ENCODE peak calls at places on chromosomes 6 and 20, in nine cellular contexts. R is progenitor cell of endocrine pancreas; L is iPS DF 19.7; W is hippocampal formation; O is SW 1271; K is activated T-cell treated with anti-CD3 and anti-CD28 coated beads, Interleukin-2, amount 50 U/mL, for 72 hours; U is CD8-positive, alpha-beta memory T cell; F is gastrocnemius medialis; V is BJ. H is an unnamed sample.

GRCh38 chr6:42236030-42236429 is 18.4 kb upstream of the MRPS10 start:
- DNase-seq in R (no peak), L (no peak), W (no peak), O (no peak), K (no peak), U (no peak), F (no peak), V (no peak), H (no peak)

GRCh38 chr6:116393430-116393829 is 22.7 kb downstream of the DSE start:
- DNase-seq in R (no peak), L (no peak), W (no peak), O (no peak), K (no peak), U (no peak), F (no peak), V (no peak), H (no peak)

GRCh38 chr20:19710336-19710721 is 47.7 kb upstream of the RIN2 start:
- DNase-seq in R (no peak), L (no peak), W (no peak), O (no peak), K (no peak), U (no peak), F (no peak), V (no peak), H (no peak)

GRCh38 chr20:35562541-35563110 is 20.7 kb downstream of the ERGIC3 start:
- DNase-seq in R (no peak), L (no peak), W (no peak), O (no peak), K (no peak), U (no peak), F (no peak), V (no peak), H (no peak)

GRCh38 chr6:39251406-39251805 is 22.1 kb upstream of the KCNK5 start:
- DNase-seq in R (no peak), L (no peak), W (no peak), O (no peak), K (no peak), U (no peak), F (no peak), V (no peak), H (no peak)

GRCh38 chr6:38239719-38240451 is 399.8 kb downstream of the BTBD9 start:
- DNase-seq in R (no peak), L (no peak), W (no peak), O (no peak), K (no peak), U (no peak), F (no peak), V (no peak), H (no peak)

GRCh38 chr6:40806479-40806878 is 219.3 kb upstream of the LRFN2 start:
- DNase-seq in R (no peak), L (no peak), W (no peak), O (no peak), K (no peak), U (no peak), F (no peak), V (no peak), H (no peak)

GRCh38 chr6:3542032-3542640 is 85.3 kb upstream of the SLC22A23 start:
- DNase-seq in R (no peak), L (no peak), W (no peak), O (no peak), K (no peak), U (no peak), F (no peak), V (no peak), H (no peak)

GRCh38 chr6:27101824-27102223 is 145.7 kb upstream of the PRSS16 start:
- DNase-seq in R (no peak), L (no peak), W (no peak), O (no peak), K (no peak), U (no peak), F (no peak), V (no peak), H (no peak)

GRCh38 chr6:17863971-17864754 is 123.3 kb downstream of the KIF13A start:
- DNase-seq in R (no peak), L (no peak), W (peak; percentile 56), O (peak; percentile 59), K (no peak), U (no peak), F (no peak), V (peak; percentile 59), H (no peak)

GRCh38 chr20:19909696-19910095 is 107.5 kb upstream of the NAA20 start:
- DNase-seq in R (no peak), L (no peak), W (no peak), O (no peak), K (no peak), U (no peak), F (peak; percentile 62), V (no peak), H (no peak)

GRCh38 chr6:170575250-170575649 is 9.2 kb downstream of the PDCD2 start:
- DNase-seq in R (no peak), L (no peak), W (no peak), O (no peak), K (no peak), U (no peak), F (no peak), V (no peak), H (no peak)

GRCh38 chr6:135871296-135871695 is 19.8 kb downstream of the PDE7B start:
- DNase-seq in R (no peak), L (no peak), W (no peak), O (no peak), K (no peak), U (no peak), F (no peak), V (no peak), H (no peak)

GRCh38 chr20:9407805-9408421 is 106.5 kb upstream of the LAMP5 start:
- DNase-seq in R (peak; percentile 65), L (peak; percentile 40), W (peak; percentile 70), O (peak; percentile 10), K (peak; percentile 51), U (no peak), F (no peak), V (peak; percentile 22), H (peak; percentile 15)

GRCh38 chr6:123810948-123811347 is 7.3 kb downstream of the NKAIN2 start:
- DNase-seq in R (no peak), L (no peak), W (no peak), O (no peak), K (no peak), U (no peak), F (no peak), V (no peak), H (no peak)

GRCh38 chr6:161272600-161273355 is 1.1 kb downstream of the AGPAT4 start:
- DNase-seq in R (no peak), L (no peak), W (no peak), O (no peak), K (no peak), U (no peak), F (no peak), V (no peak), H (no peak)

GRCh38 chr6:142935553-142936517 is 9.1 kb downstream of the HIVEP2 start:
- DNase-seq in R (no peak), L (no peak), W (no peak), O (no peak), K (peak; percentile 35), U (peak; percentile 49), F (no peak), V (no peak), H (no peak)

GRCh38 chr20:43751167-43752050 is 24.6 kb upstream of the GTSF1L start:
- DNase-seq in R (no peak), L (no peak), W (peak; percentile 2), O (no peak), K (peak; percentile 77), U (no peak), F (no peak), V (peak; percentile 29), H (no peak)

GRCh38 chr6:72950114-72950860 is 275.0 kb downstream of the KHDC1L start:
- DNase-seq in R (no peak), L (no peak), W (no peak), O (no peak), K (no peak), U (no peak), F (peak; percentile 10), V (peak; percentile 67), H (no peak)

GRCh38 chr6:13267142-13267621 is 61.2 kb downstream of the TBC1D7 start:
- DNase-seq in R (no peak), L (no peak), W (no peak), O (no peak), K (no peak), U (no peak), F (no peak), V (no peak), H (no peak)

H was measured in naive thymus-derived CD4-positive, alpha-beta T cell.